ENCODE peak calls at places on chromosomes 13 and 19, in five cellular contexts. One of them, this sample, is unnamed. For H3K9me3, the result is how much of the 10 kb centered on the place peaks cover.

GRCh38 chr13:20544186-20544914 is 18.7 kb upstream of the CRYL1 start:
- DNase-seq in HepG2: no peak
- DNase-seq in astrocyte: no peak
- DNase-seq in IMR-90: no peak
- DNase-seq in K562: no peak
- DNase-seq in this sample: no peak

GRCh38 chr13:95749545-95749944 is 72.6 kb downstream of the DNAJC3 start:
- DNase-seq in HepG2: no peak
- DNase-seq in astrocyte: no peak
- DNase-seq in IMR-90: no peak
- DNase-seq in K562: no peak
- DNase-seq in this sample: no peak

GRCh38 chr19:53598361-53598760 is 33.4 kb upstream of the DPRX start:
- DNase-seq in HepG2: no peak
- DNase-seq in astrocyte: no peak
- DNase-seq in IMR-90: no peak
- DNase-seq in K562: no peak
- DNase-seq in this sample: no peak

GRCh38 chr19:10408511-10409291 is 5.4 kb upstream of the CDC37 start:
- DNase-seq in HepG2: no peak
- DNase-seq in astrocyte: no peak
- DNase-seq in IMR-90: no peak
- DNase-seq in K562: no peak
- DNase-seq in this sample: no peak

GRCh38 chr13:74889321-74889720 is 592.6 kb downstream of the TBC1D4 start:
- DNase-seq in HepG2: no peak
- DNase-seq in astrocyte: no peak
- DNase-seq in IMR-90: no peak
- DNase-seq in K562: no peak
- DNase-seq in this sample: no peak

GRCh38 chr13:110187501-110188161 is 119.3 kb downstream of the COL4A1 start:
- DNase-seq in HepG2: no peak
- DNase-seq in astrocyte: peak
- DNase-seq in IMR-90: peak
- DNase-seq in K562: no peak
- DNase-seq in this sample: peak

GRCh38 chr13:44906758-44907157 is 82.5 kb downstream of the NUFIP1 start:
- DNase-seq in HepG2: no peak
- DNase-seq in astrocyte: peak
- DNase-seq in IMR-90: peak
- DNase-seq in K562: no peak
- DNase-seq in this sample: peak

GRCh38 chr19:53101518-53101917 is 1.7 kb downstream of the ZNF160 start:
- DNase-seq in HepG2: no peak
- DNase-seq in astrocyte: no peak
- DNase-seq in IMR-90: peak
- DNase-seq in K562: peak
- DNase-seq in this sample: peak

GRCh38 chr19:44476559-44477408 is 23.5 kb downstream of the ZNF180 start:
- DNase-seq in HepG2: peak
- DNase-seq in astrocyte: peak
- DNase-seq in IMR-90: peak
- DNase-seq in K562: no peak
- DNase-seq in this sample: peak

GRCh38 chr19:13208964-13209796 is 59.0 kb downstream of the IER2 start:
- DNase-seq in HepG2: no peak
- DNase-seq in astrocyte: no peak
- DNase-seq in IMR-90: no peak
- DNase-seq in K562: no peak
- DNase-seq in this sample: no peak

GRCh38 chr13:59883885-59884284 is 279.8 kb downstream of the DIAPH3 start:
- DNase-seq in HepG2: no peak
- DNase-seq in astrocyte: no peak
- DNase-seq in IMR-90: no peak
- DNase-seq in K562: no peak
- DNase-seq in this sample: no peak

GRCh38 chr19:39183100-39183499 is 13.7 kb upstream of the NCCRP1 start:
- DNase-seq in HepG2: no peak
- DNase-seq in astrocyte: no peak
- DNase-seq in IMR-90: no peak
- DNase-seq in K562: peak
- DNase-seq in this sample: no peak
- H3K9ac ChIP-seq in HepG2: no peak
- H3K9ac ChIP-seq in astrocyte: no peak
- H3K9ac ChIP-seq in IMR-90: no peak
- H3K9ac ChIP-seq in K562: no peak
- H3K9ac ChIP-seq in this sample: no peak

GRCh38 chr19:16112778-16113177 is 1.1 kb downstream of the RAB8A start:
- DNase-seq in HepG2: no peak
- DNase-seq in astrocyte: no peak
- DNase-seq in IMR-90: no peak
- DNase-seq in K562: peak
- DNase-seq in this sample: no peak

GRCh38 chr19:16115309-16116039 is 3.8 kb downstream of the RAB8A start:
- DNase-seq in HepG2: no peak
- DNase-seq in astrocyte: no peak
- DNase-seq in IMR-90: no peak
- DNase-seq in K562: no peak
- DNase-seq in this sample: no peak

GRCh38 chr19:16116067-16116466 is 4.4 kb downstream of the RAB8A start:
- DNase-seq in HepG2: peak
- DNase-seq in astrocyte: no peak
- DNase-seq in IMR-90: no peak
- DNase-seq in K562: no peak
- DNase-seq in this sample: no peak

GRCh38 chr19:16111909-16112752 is 442 bp downstream of the RAB8A start:
- DNase-seq in HepG2: no peak
- DNase-seq in astrocyte: no peak
- DNase-seq in IMR-90: no peak
- DNase-seq in K562: no peak
- DNase-seq in this sample: peak

DNA sequence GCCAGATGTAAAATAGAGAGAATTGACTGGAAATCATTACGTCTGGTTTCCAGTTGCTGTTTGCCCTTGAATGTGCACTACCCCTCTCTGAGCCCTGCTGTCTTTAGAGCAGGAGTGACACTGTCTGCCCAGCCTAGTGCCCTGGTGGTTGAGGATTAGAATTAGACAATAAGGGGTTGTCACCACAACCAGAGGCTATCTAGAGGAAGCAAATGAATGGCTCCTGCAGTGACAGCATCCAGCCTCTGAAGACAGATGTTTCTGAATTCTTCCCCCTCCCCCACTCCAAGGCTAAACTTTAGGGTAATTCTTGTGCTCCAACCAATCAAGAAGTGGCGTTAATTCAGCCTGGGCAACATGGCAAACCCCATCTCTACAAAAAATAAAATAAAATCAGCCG is 2.0 kb downstream of the RAB8A start:
- DNase-seq in HepG2: no peak
- DNase-seq in astrocyte: no peak
- DNase-seq in IMR-90: no peak
- DNase-seq in K562: no peak
- DNase-seq in this sample: no peak
- H3K4me3 ChIP-seq in HepG2: no peak
- H3K4me3 ChIP-seq in astrocyte: no peak
- H3K4me3 ChIP-seq in IMR-90: no peak
- H3K4me3 ChIP-seq in K562: no peak
- H3K4me3 ChIP-seq in this sample: no peak

GRCh38 chr13:19023115-19023514 is 158.5 kb downstream of the TUBA3C start:
- DNase-seq in HepG2: no peak
- DNase-seq in astrocyte: no peak
- DNase-seq in IMR-90: no peak
- DNase-seq in K562: no peak
- DNase-seq in this sample: no peak

DNA sequence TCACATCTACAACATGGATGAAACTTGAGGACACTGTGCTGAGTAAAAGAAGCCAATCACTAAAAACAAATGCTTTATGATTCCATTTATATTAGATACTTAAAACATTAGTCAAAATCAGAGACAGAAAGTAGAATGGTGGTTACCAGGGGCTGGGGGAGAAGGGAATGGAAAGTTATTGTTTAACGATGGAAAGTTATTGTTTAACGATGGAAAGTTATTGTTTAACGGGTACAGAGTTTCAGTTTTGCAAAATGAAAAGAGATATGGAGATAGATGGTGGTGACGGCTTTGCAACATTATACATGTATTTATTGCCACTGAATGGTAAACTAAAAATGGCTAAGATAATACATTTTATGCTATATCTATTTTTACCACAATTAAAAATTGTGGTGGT is 160.6 kb downstream of the TUBA3C start:
- DNase-seq in HepG2: no peak
- DNase-seq in astrocyte: no peak
- DNase-seq in IMR-90: no peak
- DNase-seq in K562: no peak
- DNase-seq in this sample: no peak
- H3K9me3 ChIP-seq in HepG2: half or more
- H3K9me3 ChIP-seq in astrocyte: under half
- H3K9me3 ChIP-seq in IMR-90: under half
- H3K9me3 ChIP-seq in K562: under half
- H3K9me3 ChIP-seq in this sample: under half

DNA sequence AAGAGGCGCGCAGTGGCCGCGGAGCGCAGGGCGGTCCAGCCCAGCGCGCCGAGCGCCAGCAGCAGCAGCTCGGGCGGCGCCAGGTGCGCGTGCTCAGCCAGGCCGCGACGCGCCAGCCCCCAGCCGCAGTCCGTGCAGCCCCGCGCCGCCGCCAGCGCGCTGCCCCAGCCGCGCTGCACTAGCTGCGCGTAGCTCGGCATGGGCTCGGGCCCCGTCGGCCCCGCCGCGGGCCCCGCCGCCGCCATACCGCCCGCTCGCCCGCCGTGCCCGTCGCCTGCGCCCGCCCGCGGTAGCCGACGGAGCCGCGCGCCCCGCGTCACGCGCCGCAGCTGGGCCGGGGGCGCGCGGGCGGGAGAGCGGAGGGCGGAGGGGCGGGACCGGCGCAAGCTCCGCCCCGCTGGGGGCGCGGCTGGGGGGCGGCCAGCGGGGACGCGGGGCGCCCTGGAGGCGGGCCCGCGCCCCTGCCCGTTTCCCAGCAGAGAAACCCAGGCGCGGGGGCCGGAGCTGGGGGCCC is at the start of gene CERS1:
- DNase-seq in HepG2: no peak
- DNase-seq in astrocyte: no peak
- DNase-seq in IMR-90: no peak
- DNase-seq in K562: peak
- DNase-seq in this sample: peak
- H3K9ac ChIP-seq in HepG2: peak
- H3K9ac ChIP-seq in astrocyte: no peak
- H3K9ac ChIP-seq in IMR-90: peak
- H3K9ac ChIP-seq in K562: peak
- H3K9ac ChIP-seq in this sample: peak

GRCh38 chr19:640606-641170 is 1.0 kb downstream of the FGF22 start:
- DNase-seq in HepG2: no peak
- DNase-seq in astrocyte: no peak
- DNase-seq in IMR-90: no peak
- DNase-seq in K562: no peak
- DNase-seq in this sample: no peak

GRCh38 chr19:638901-639250 is 803 bp upstream of the FGF22 start:
- DNase-seq in HepG2: no peak
- DNase-seq in astrocyte: no peak
- DNase-seq in IMR-90: no peak
- DNase-seq in K562: no peak
- DNase-seq in this sample: no peak

GRCh38 chr19:639251-640155 is at the start of gene FGF22:
- DNase-seq in HepG2: peak
- DNase-seq in astrocyte: peak
- DNase-seq in IMR-90: peak
- DNase-seq in K562: peak
- DNase-seq in this sample: peak

GRCh38 chr19:641702-642101 is 2.0 kb downstream of the FGF22 start:
- DNase-seq in HepG2: no peak
- DNase-seq in astrocyte: no peak
- DNase-seq in IMR-90: no peak
- DNase-seq in K562: no peak
- DNase-seq in this sample: no peak

DNA sequence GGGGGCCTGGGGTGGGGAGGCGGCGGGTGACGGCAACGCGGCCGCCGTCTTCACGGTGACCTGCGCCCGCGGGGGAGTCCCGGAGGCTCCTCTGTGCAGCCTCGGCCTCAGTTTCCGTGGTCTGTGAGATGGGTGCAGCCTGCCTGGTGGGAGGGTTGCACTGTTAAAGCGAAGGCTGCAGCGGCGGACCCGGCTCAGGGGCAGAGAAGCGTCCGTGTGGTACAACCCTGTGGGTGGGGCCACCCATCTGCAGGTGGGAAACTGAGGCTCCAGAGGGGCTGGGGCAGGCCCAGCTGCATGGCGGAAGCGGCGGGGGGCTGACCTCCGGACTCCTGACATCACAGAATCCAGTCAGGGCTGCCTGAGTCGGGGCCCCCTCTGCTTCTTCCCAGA is 473 bp downstream of the FGF22 start:
- DNase-seq in HepG2: no peak
- DNase-seq in astrocyte: no peak
- DNase-seq in IMR-90: no peak
- DNase-seq in K562: no peak
- DNase-seq in this sample: no peak
- H3K4me3 ChIP-seq in HepG2: no peak
- H3K4me3 ChIP-seq in astrocyte: no peak
- H3K4me3 ChIP-seq in IMR-90: peak
- H3K4me3 ChIP-seq in K562: peak
- H3K4me3 ChIP-seq in this sample: peak

DNA sequence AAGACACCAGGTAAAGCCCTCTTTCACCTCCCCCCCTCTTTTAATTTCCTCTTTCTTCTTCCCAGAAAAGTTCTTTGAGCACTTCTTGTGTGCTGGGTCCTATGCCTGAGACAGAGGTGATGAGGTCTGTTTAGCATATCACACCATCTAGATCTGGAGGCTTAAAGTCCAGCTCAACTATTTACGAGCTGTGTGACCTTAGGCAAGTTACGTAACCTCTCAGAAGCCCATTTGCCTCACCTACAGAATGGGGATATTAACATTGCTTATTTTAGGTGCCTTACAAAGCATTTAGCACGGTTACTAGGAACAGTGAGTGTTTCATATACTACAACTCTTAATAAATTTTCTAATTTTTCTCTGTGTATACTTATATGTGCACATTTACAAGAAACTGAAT is 47.7 kb downstream of the ADGRE1 start:
- DNase-seq in HepG2: peak
- DNase-seq in astrocyte: no peak
- DNase-seq in IMR-90: no peak
- DNase-seq in K562: no peak
- DNase-seq in this sample: no peak
- H3K9me3 ChIP-seq in HepG2: under half
- H3K9me3 ChIP-seq in astrocyte: under half
- H3K9me3 ChIP-seq in IMR-90: under half
- H3K9me3 ChIP-seq in K562: under half
- H3K9me3 ChIP-seq in this sample: under half

DNA sequence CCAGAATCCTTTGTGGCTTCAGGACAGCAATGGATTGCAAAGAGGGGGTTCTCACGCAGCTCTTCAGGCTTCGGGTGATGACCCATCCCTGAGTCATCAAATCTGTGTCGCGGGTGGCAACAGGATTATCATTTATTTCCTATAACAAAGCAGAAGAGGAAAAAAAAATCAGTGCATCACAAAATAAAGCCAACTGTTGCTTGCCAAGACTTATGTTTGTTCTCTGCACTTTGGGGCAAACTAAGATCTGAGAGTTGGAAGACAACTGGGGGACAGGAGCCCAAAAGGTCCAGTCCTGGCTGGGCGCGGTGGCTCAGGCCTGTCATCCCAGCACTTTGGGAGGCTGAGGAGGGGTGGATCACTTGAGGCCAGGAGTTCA is 6.4 kb downstream of the GNA15 start:
- DNase-seq in HepG2: no peak
- DNase-seq in astrocyte: peak
- DNase-seq in IMR-90: peak
- DNase-seq in K562: no peak
- DNase-seq in this sample: peak
- H3K9ac ChIP-seq in HepG2: no peak
- H3K9ac ChIP-seq in astrocyte: peak
- H3K9ac ChIP-seq in IMR-90: peak
- H3K9ac ChIP-seq in K562: peak
- H3K9ac ChIP-seq in this sample: peak

This sample was measured in adipocyte.